ENCODE peak calls at places on chromosomes 5 and 9, in nine cellular contexts. A is ovary, K is SK-N-SH, X is transverse colon, P is sigmoid colon, Y is upper lobe of left lung, N is stomach, V is HepG2, U is H1. Q is an unnamed sample. For H3K36me3 and H3K4me1, the result is how much of the 10 kb centered on the place peaks cover.

GRCh38 chr5:1975898-1976765 is 93.4 kb upstream of the IRX4 start:
- DNase-seq in P (no peak), X (no peak), V (no peak), K (no peak), Y (no peak), A (no peak), U (no peak), N (no peak), Q (no peak)

GRCh38 chr9:129305246-129305645 is 127.2 kb upstream of the IER5L start:
- DNase-seq in Y (no peak), V (no peak), X (no peak), K (no peak), P (peak), A (peak), U (no peak), N (peak), Q (peak)

GRCh38 chr5:170297589-170298462 is at the start of gene LCP2:
- DNase-seq in A (no peak), P (peak), V (no peak), U (no peak), X (no peak), Y (no peak), N (no peak), K (no peak), Q (no peak)

GRCh38 chr9:126676685-126677143 is 63.0 kb downstream of the LMX1B start:
- DNase-seq in K (peak), U (peak), P (no peak), A (no peak), Y (no peak), N (no peak), V (no peak), X (no peak), Q (no peak)

GRCh38 chr5:176401281-176402205 is 13.0 kb downstream of the HIGD2A start:
- DNase-seq in N (no peak), K (no peak), Y (no peak), A (no peak), V (no peak), U (no peak), X (no peak), P (peak), Q (no peak)

GRCh38 chr9:35598863-35599590 is 6.0 kb upstream of the TESK1 start:
- DNase-seq in V (peak), U (no peak), Y (peak), N (peak), X (peak), P (no peak), A (no peak), K (no peak), Q (no peak)

GRCh38 chr5:111254613-111255012 is 30.4 kb downstream of the CAMK4 start:
- DNase-seq in X (no peak), A (no peak), V (no peak), N (no peak), P (no peak), U (no peak), K (no peak), Y (no peak), Q (no peak)

GRCh38 chr5:7488734-7489133 is 92.8 kb downstream of the ADCY2 start:
- DNase-seq in X (no peak), Y (no peak), V (no peak), N (no peak), P (no peak), K (no peak), A (no peak), U (no peak), Q (no peak)

GRCh38 chr5:132526290-132526973 is 16.9 kb downstream of the IL5 start:
- DNase-seq in A (peak), K (peak), N (peak), U (peak), P (no peak), V (peak), X (peak), Y (no peak), Q (no peak)

GRCh38 chr5:170132642-170133448 is 27.1 kb downstream of the FOXI1 start:
- DNase-seq in N (no peak), A (no peak), V (no peak), P (no peak), X (no peak), K (peak), Y (no peak), U (no peak), Q (no peak)

GRCh38 chr9:86674475-86674874 is 272.8 kb downstream of the GAS1 start:
- DNase-seq in P (no peak), N (no peak), U (no peak), V (no peak), X (no peak), Y (no peak), A (no peak), K (no peak), Q (no peak)

GRCh38 chr5:98742395-98743073 is 30.9 kb upstream of the RGMB start:
- DNase-seq in A (no peak), Y (no peak), P (no peak), N (no peak), V (no peak), X (no peak), U (no peak), K (no peak), Q (no peak)

GRCh38 chr5:67244345-67244793 is 47.8 kb upstream of the CD180 start:
- DNase-seq in V (peak), P (no peak), K (no peak), X (no peak), U (no peak), N (no peak), Y (no peak), A (no peak), Q (no peak)

GRCh38 chr5:60630179-60630578 is 69.8 kb downstream of the DEPDC1B start:
- DNase-seq in A (no peak), X (no peak), N (no peak), P (no peak), Y (peak), K (no peak), V (no peak), U (no peak), Q (no peak)

GRCh38 chr9:126146254-126147145 is 180.1 kb upstream of the MVB12B start:
- DNase-seq in P (no peak), A (peak), V (peak), X (peak), Y (no peak), U (peak), K (peak), N (peak), Q (no peak)

GRCh38 chr9:136486131-136486530 is 3.3 kb upstream of the SEC16A start:
- DNase-seq in V (no peak), K (no peak), X (no peak), Y (no peak), A (no peak), P (no peak), U (no peak), N (no peak), Q (no peak)

GRCh38 chr5:175214152-175214551 is 229.8 kb downstream of the DRD1 start:
- DNase-seq in A (no peak), Y (no peak), X (no peak), N (no peak), K (no peak), V (no peak), P (no peak), U (no peak), Q (no peak)

GRCh38 chr9:131495726-131496292 is 6.9 kb upstream of the POMT1 start:
- DNase-seq in P (no peak), U (no peak), K (no peak), Y (no peak), V (no peak), X (no peak), A (no peak), N (no peak), Q (no peak)

GRCh38 chr5:40685952-40686351 is 6.2 kb downstream of the PTGER4 start:
- DNase-seq in A (no peak), Y (no peak), X (no peak), N (no peak), K (no peak), U (no peak), P (no peak), V (no peak), Q (no peak)

GRCh38 chr9:124450241-124450924 is at the start of gene ADGRD2:
- DNase-seq in K (peak), V (no peak), N (no peak), U (peak), X (no peak), P (no peak), A (no peak), Y (peak), Q (peak)

GRCh38 chr9:134503301-134504105 is 138.1 kb upstream of the COL5A1 start:
- DNase-seq in Y (no peak), A (no peak), U (no peak), V (no peak), N (no peak), X (peak), K (no peak), P (peak), Q (no peak)

GRCh38 chr9:99962685-99963261 is 56.3 kb downstream of the STX17 start:
- DNase-seq in A (no peak), K (no peak), Y (no peak), X (no peak), P (no peak), U (no peak), V (no peak), N (no peak), Q (no peak)

GRCh38 chr5:146788918-146789317 is 89.6 kb downstream of the PPP2R2B start:
- DNase-seq in P (no peak), N (no peak), Y (no peak), U (peak), A (no peak), V (no peak), X (no peak), K (no peak), Q (no peak)

GRCh38 chr5:12902611-12903010 is 998.4 kb upstream of the CTNND2 start:
- DNase-seq in X (no peak), P (no peak), Y (no peak), V (no peak), N (no peak), U (no peak), A (no peak), K (no peak), Q (no peak)

GRCh38 chr5:23013395-23013994 is 160.4 kb upstream of the CDH12 start:
- DNase-seq in P (no peak), N (no peak), V (no peak), X (no peak), U (no peak), Y (no peak), A (no peak), K (no peak), Q (no peak)

GRCh38 chr5:73135429-73136276 is 15.3 kb downstream of the TMEM171 start:
- DNase-seq in X (no peak), P (no peak), Y (no peak), A (no peak), N (no peak), K (peak), U (no peak), V (peak), Q (no peak)

GRCh38 chr9:83538890-83539238 is 663 bp upstream of the FRMD3 start:
- DNase-seq in X (no peak), U (no peak), V (no peak), N (no peak), Y (no peak), K (no peak), P (no peak), A (no peak), Q (no peak)

GRCh38 chr9:886886-887285 is 45.4 kb downstream of the DMRT1 start:
- DNase-seq in P (no peak), X (no peak), Y (no peak), K (no peak), V (no peak), U (no peak), A (no peak), N (no peak), Q (no peak)

GRCh38 chr5:80372780-80373179 is 35.1 kb upstream of the ZFYVE16 start:
- DNase-seq in U (no peak), N (no peak), P (no peak), A (no peak), Y (no peak), X (no peak), V (no peak), K (no peak), Q (no peak)

GRCh38 chr5:53777864-53778618 is 217.6 kb downstream of the NDUFS4 start:
- DNase-seq in A (no peak), U (no peak), N (peak), K (no peak), Y (no peak), P (no peak), X (no peak), V (no peak), Q (no peak)

GRCh38 chr5:84384604-84385575 is at the start of gene EDIL3:
- DNase-seq in N (no peak), K (peak), V (no peak), A (peak), X (peak), Y (peak), P (peak), U (no peak), Q (no peak)

GRCh38 chr5:51131266-51131665 is 252.0 kb upstream of the ISL1 start:
- DNase-seq in K (no peak), U (no peak), P (no peak), N (no peak), X (no peak), Y (no peak), A (no peak), V (no peak), Q (no peak)

GRCh38 chr5:56950626-56951130 is 1.2 kb downstream of the MIER3 start:
- DNase-seq in X (peak), N (peak), V (peak), U (no peak), P (peak), K (peak), Y (peak), A (peak), Q (peak)

GRCh38 chr5:10525124-10525495 is 38.8 kb upstream of the ANKRD33B start:
- DNase-seq in K (no peak), Y (no peak), V (no peak), P (no peak), X (no peak), N (no peak), U (no peak), A (no peak), Q (no peak)

GRCh38 chr5:122517091-122517490 is 205.1 kb downstream of the SNCAIP start:
- DNase-seq in K (no peak), V (no peak), Y (no peak), A (no peak), N (no peak), X (no peak), P (no peak), U (no peak), Q (no peak)

GRCh38 chr5:11268894-11269293 is 507.9 kb upstream of the DAP start:
- DNase-seq in N (no peak), P (no peak), V (no peak), K (no peak), X (no peak), Y (no peak), U (no peak), A (no peak), Q (no peak)

GRCh38 chr5:172102913-172103629 is 85.0 kb downstream of the STK10 start:
- DNase-seq in K (no peak), N (peak), Y (no peak), P (peak), X (peak), U (no peak), A (peak), V (no peak), Q (no peak)

GRCh38 chr9:74497750-74498615 is 848 bp downstream of the RORB start:
- DNase-seq in K (peak), A (no peak), U (no peak), X (no peak), N (no peak), V (no peak), P (no peak), Y (peak), Q (no peak)

GRCh38 chr5:160064441-160064840 is 54.8 kb downstream of the PWWP2A start:
- DNase-seq in A (no peak), U (no peak), N (peak), Y (no peak), V (no peak), X (peak), P (no peak), K (peak), Q (no peak)

GRCh38 chr5:17219431-17219830 is 2.0 kb downstream of the BASP1 start:
- DNase-seq in A (no peak), Y (no peak), X (no peak), U (no peak), N (no peak), K (no peak), V (no peak), P (no peak), Q (no peak)
- H3K36me3 ChIP-seq in A (under half), Y (under half), X (under half), U (under half), N (under half), K (under half), V (under half), P (under half), Q (under half)

DNA sequence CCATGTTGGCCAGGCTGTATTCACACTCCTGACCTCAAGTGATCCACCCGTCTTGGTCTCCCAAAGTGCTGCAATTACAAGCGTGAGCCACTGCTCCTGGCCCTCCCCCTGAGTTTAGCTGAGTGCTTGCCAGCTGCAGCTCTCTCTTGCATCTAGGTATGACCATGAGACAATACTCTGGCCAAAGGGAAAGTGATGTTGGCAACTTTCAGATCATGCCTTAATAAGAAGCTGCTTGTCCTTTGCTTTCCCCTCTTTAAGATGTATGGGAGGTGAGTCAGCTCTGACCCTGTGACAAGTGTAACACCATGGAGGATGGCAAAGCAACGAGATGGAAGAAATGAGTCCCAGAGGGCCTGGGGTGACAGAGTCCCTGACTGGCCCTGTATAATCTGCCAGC is 18.7 kb upstream of the DCAF12 start:
- DNase-seq in U (no peak), N (no peak), A (no peak), V (no peak), X (no peak), P (no peak), K (no peak), Y (no peak), Q (no peak)
- TF ChIP-seq EP300 in U (no peak), N (no peak), A (no peak), V (no peak), X (no peak), P (no peak), K (no peak), Y (no peak), Q (no peak)

GRCh38 chr5:43191740-43192557 is at the start of gene NIM1K:
- DNase-seq in N (peak), V (peak), X (peak), P (peak), K (peak), U (peak), Y (peak), A (peak), Q (peak)
- H3K4me1 ChIP-seq in N (under half), V (under half), X (under half), P (under half), K (under half), U (under half), Y (under half), A (under half), Q (under half)

DNA sequence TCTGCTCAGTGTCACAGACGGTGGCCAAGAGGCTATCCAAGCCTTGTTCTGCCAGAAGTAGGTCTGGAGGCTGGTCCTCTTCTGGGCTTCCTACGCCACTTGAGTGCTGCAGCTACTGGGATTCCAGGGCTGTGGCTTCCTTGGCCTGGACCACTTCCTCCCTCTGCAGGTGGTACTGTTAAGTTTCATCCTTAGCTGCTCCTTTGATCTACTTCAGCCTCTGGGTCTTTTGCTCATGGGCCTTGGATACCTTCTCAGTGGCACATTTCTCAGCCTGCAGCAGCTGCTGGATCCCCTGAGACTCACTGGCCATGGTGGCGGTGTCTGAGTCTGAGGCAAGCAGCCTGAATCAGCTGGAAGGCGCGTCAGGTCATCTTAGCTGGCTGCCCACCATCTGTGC is 10.3 kb downstream of the CNOT8 start:
- DNase-seq in N (no peak), K (peak), A (no peak), X (no peak), P (no peak), U (no peak), V (no peak), Y (no peak), Q (no peak)
- H3K36me3 ChIP-seq in N (half or more), K (under half), A (under half), X (under half), P (half or more), U (under half), V (under half), Y (under half), Q (half or more)

GRCh38 chr9:115442054-115442453 is 324.1 kb upstream of the TNC start:
- DNase-seq in U (no peak), K (no peak), A (no peak), Y (no peak), N (no peak), V (no peak), P (no peak), X (no peak), Q (no peak)
- TF ChIP-seq EP300 in U (no peak), K (no peak), A (no peak), Y (no peak), N (no peak), V (no peak), P (no peak), X (no peak), Q (no peak)

GRCh38 chr5:142495561-142495960 is 170.7 kb upstream of the SPRY4 start:
- DNase-seq in N (no peak), A (no peak), X (no peak), V (no peak), Y (no peak), K (no peak), P (no peak), U (no peak), Q (no peak)
- H3K4me1 ChIP-seq in N (under half), A (under half), X (under half), V (half or more), Y (under half), K (under half), P (under half), U (under half), Q (under half)

Q was measured in suprapubic skin.